ENCODE peak calls at places on chromosomes 13 and 19, in nine cellular contexts. H is midbrain; W is AG04450; Z is left lung; T is amniotic stem cell; K is stimulated activated CD8-positive, alpha-beta memory T cell treated with anti-CD3 and anti-CD28 coated beads, Interleukin-12 subunit alpha, Interleukin-12 subunit beta, amount 100 ng/mL, for 1 hour; X is kidney; U is thoracic aorta; A is NCI-H69. J is an unnamed sample.

GRCh38 chr19:2345794-2346663 is 14.0 kb upstream of the TMPRSS9 start:
- DNase-seq in H (no peak), W (no peak), Z (no peak), T (no peak), K (no peak), X (peak), U (no peak), A (peak), J (peak)

GRCh38 chr13:94674609-94675348 is 37.6 kb downstream of the SOX21 start:
- DNase-seq in H (peak), W (no peak), Z (no peak), T (peak), K (peak), X (no peak), U (no peak), A (peak), J (peak)

GRCh38 chr19:18436651-18437478 is 1.1 kb downstream of the ISYNA1 start:
- DNase-seq in H (peak), W (no peak), Z (peak), T (no peak), K (peak), X (peak), U (no peak), A (peak), J (peak)

GRCh38 chr13:110070046-110070445 is 236.9 kb downstream of the COL4A1 start:
- DNase-seq in H (no peak), W (no peak), Z (no peak), T (no peak), K (no peak), X (no peak), U (no peak), A (no peak), J (no peak)

GRCh38 chr19:2517881-2518601 is 42.1 kb downstream of the GADD45B start:
- DNase-seq in H (no peak), W (no peak), Z (no peak), T (no peak), K (no peak), X (no peak), U (no peak), A (peak), J (no peak)

GRCh38 chr13:109273326-109273751 is 513.0 kb downstream of the IRS2 start:
- DNase-seq in H (no peak), W (no peak), Z (no peak), T (no peak), K (no peak), X (no peak), U (no peak), A (no peak), J (no peak)

GRCh38 chr13:28753208-28753892 is 34.6 kb upstream of the SLC46A3 start:
- DNase-seq in H (no peak), W (peak), Z (peak), T (peak), K (no peak), X (no peak), U (peak), A (no peak), J (peak)

GRCh38 chr19:31353826-31354225 is 4.6 kb upstream of the TSHZ3 start:
- DNase-seq in H (no peak), W (no peak), Z (no peak), T (no peak), K (no peak), X (peak), U (no peak), A (no peak), J (no peak)

GRCh38 chr13:109785141-109785891 is 1.1 kb downstream of the IRS2 start:
- DNase-seq in H (no peak), W (no peak), Z (no peak), T (no peak), K (no peak), X (peak), U (no peak), A (peak), J (peak)

GRCh38 chr13:46484561-46484960 is 68.4 kb upstream of the LRCH1 start:
- DNase-seq in H (no peak), W (no peak), Z (no peak), T (no peak), K (no peak), X (no peak), U (no peak), A (no peak), J (no peak)

GRCh38 chr13:91174886-91175501 is 172.5 kb upstream of the MIR17HG start:
- DNase-seq in H (no peak), W (no peak), Z (no peak), T (no peak), K (no peak), X (peak), U (no peak), A (peak), J (peak)

GRCh38 chr19:39506598-39506943 is 7.8 kb downstream of the DLL3 start:
- DNase-seq in H (no peak), W (no peak), Z (no peak), T (no peak), K (no peak), X (no peak), U (no peak), A (no peak), J (no peak)

GRCh38 chr13:90757127-90757680 is 590.3 kb upstream of the MIR17HG start:
- DNase-seq in H (no peak), W (no peak), Z (no peak), T (no peak), K (no peak), X (no peak), U (no peak), A (peak), J (no peak)

GRCh38 chr13:28501547-28501946 is 6.6 kb upstream of the FLT1 start:
- DNase-seq in H (no peak), W (no peak), Z (no peak), T (no peak), K (no peak), X (no peak), U (no peak), A (no peak), J (no peak)

GRCh38 chr13:79445968-79446645 is 34.8 kb upstream of the NDFIP2 start:
- DNase-seq in H (no peak), W (no peak), Z (no peak), T (no peak), K (no peak), X (no peak), U (no peak), A (peak), J (no peak)

GRCh38 chr19:10316229-10317044 is 622 bp upstream of the FDX2 start:
- DNase-seq in H (no peak), W (no peak), Z (no peak), T (no peak), K (no peak), X (peak), U (no peak), A (peak), J (no peak)

GRCh38 chr19:45473366-45474190 is 5.8 kb downstream of the FOSB start:
- DNase-seq in H (no peak), W (no peak), Z (no peak), T (no peak), K (peak), X (no peak), U (no peak), A (no peak), J (no peak)

GRCh38 chr13:100234006-100234405 is 145.1 kb downstream of the PCCA start:
- DNase-seq in H (no peak), W (no peak), Z (no peak), T (no peak), K (no peak), X (no peak), U (no peak), A (peak), J (no peak)

GRCh38 chr13:52006491-52007245 is 4.6 kb downstream of the ATP7B start:
- DNase-seq in H (no peak), W (no peak), Z (no peak), T (no peak), K (no peak), X (no peak), U (no peak), A (no peak), J (no peak)

GRCh38 chr13:45448965-45449559 is 15.7 kb upstream of the COG3 start:
- DNase-seq in H (no peak), W (no peak), Z (no peak), T (no peak), K (no peak), X (no peak), U (no peak), A (no peak), J (no peak)

GRCh38 chr19:35114656-35115537 is 726 bp upstream of the FXYD3 start:
- DNase-seq in H (peak), W (no peak), Z (peak), T (no peak), K (peak), X (no peak), U (no peak), A (peak), J (peak)

GRCh38 chr13:36666482-36667264 is 7.1 kb upstream of the SERTM1 start:
- DNase-seq in H (no peak), W (no peak), Z (no peak), T (no peak), K (no peak), X (no peak), U (no peak), A (peak), J (no peak)

GRCh38 chr19:18469245-18470107 is 31.5 kb upstream of the ISYNA1 start:
- DNase-seq in H (no peak), W (no peak), Z (peak), T (no peak), K (peak), X (peak), U (no peak), A (peak), J (peak)

GRCh38 chr19:35847911-35848310 is 4.4 kb downstream of the NPHS1 start:
- DNase-seq in H (no peak), W (no peak), Z (no peak), T (no peak), K (no peak), X (no peak), U (no peak), A (no peak), J (no peak)